ENCODE peak calls at places on chromosomes 16 and 17, in five cellular contexts. One of them, this sample, is unnamed.

GRCh38 chr17:66509913-66510312 is 207.5 kb downstream of the PRKCA start:
- DNase-seq in Right ventricle myocardium superior: no peak
- DNase-seq in astrocyte of the spinal cord: no peak
- DNase-seq in stimulated activated CD4-positive, alpha-beta T cell treated with anti-CD3 and anti-CD28 coated beads, Interleukin-12 subunit alpha, Interleukin-12 subunit beta, amount 100 ng/mL, for 48 hours: no peak
- DNase-seq in B cell: no peak
- DNase-seq in this sample: no peak

GRCh38 chr17:77609553-77610517 is 348.7 kb upstream of the TNRC6C start:
- DNase-seq in stimulated activated CD4-positive, alpha-beta T cell treated with anti-CD3 and anti-CD28 coated beads, Interleukin-12 subunit alpha, Interleukin-12 subunit beta, amount 100 ng/mL, for 48 hours: peak
- DNase-seq in B cell: peak
- DNase-seq in astrocyte of the spinal cord: no peak
- DNase-seq in Right ventricle myocardium superior: no peak
- DNase-seq in this sample: no peak

GRCh38 chr16:28935924-28936783 is 4.4 kb downstream of the CD19 start:
- DNase-seq in stimulated activated CD4-positive, alpha-beta T cell treated with anti-CD3 and anti-CD28 coated beads, Interleukin-12 subunit alpha, Interleukin-12 subunit beta, amount 100 ng/mL, for 48 hours: peak
- DNase-seq in B cell: peak
- DNase-seq in astrocyte of the spinal cord: peak
- DNase-seq in Right ventricle myocardium superior: peak
- DNase-seq in this sample: peak

GRCh38 chr17:42687707-42688275 is 5.5 kb downstream of the CNTNAP1 start:
- DNase-seq in B cell: no peak
- DNase-seq in Right ventricle myocardium superior: no peak
- DNase-seq in stimulated activated CD4-positive, alpha-beta T cell treated with anti-CD3 and anti-CD28 coated beads, Interleukin-12 subunit alpha, Interleukin-12 subunit beta, amount 100 ng/mL, for 48 hours: no peak
- DNase-seq in astrocyte of the spinal cord: no peak
- DNase-seq in this sample: no peak

GRCh38 chr17:7654832-7655540 is 4.3 kb downstream of the ATP1B2 start:
- DNase-seq in astrocyte of the spinal cord: no peak
- DNase-seq in B cell: no peak
- DNase-seq in Right ventricle myocardium superior: no peak
- DNase-seq in stimulated activated CD4-positive, alpha-beta T cell treated with anti-CD3 and anti-CD28 coated beads, Interleukin-12 subunit alpha, Interleukin-12 subunit beta, amount 100 ng/mL, for 48 hours: no peak
- DNase-seq in this sample: peak

GRCh38 chr16:55543470-55543869 is 23.0 kb upstream of the CAPNS2 start:
- DNase-seq in B cell: no peak
- DNase-seq in stimulated activated CD4-positive, alpha-beta T cell treated with anti-CD3 and anti-CD28 coated beads, Interleukin-12 subunit alpha, Interleukin-12 subunit beta, amount 100 ng/mL, for 48 hours: no peak
- DNase-seq in Right ventricle myocardium superior: no peak
- DNase-seq in astrocyte of the spinal cord: peak
- DNase-seq in this sample: peak

GRCh38 chr16:848510-849253 is 48.1 kb upstream of the GNG13 start:
- DNase-seq in B cell: no peak
- DNase-seq in stimulated activated CD4-positive, alpha-beta T cell treated with anti-CD3 and anti-CD28 coated beads, Interleukin-12 subunit alpha, Interleukin-12 subunit beta, amount 100 ng/mL, for 48 hours: no peak
- DNase-seq in Right ventricle myocardium superior: no peak
- DNase-seq in astrocyte of the spinal cord: no peak
- DNase-seq in this sample: no peak

GRCh38 chr17:41098476-41098875 is 534 bp upstream of the KRTAP4-8 start:
- DNase-seq in B cell: no peak
- DNase-seq in Right ventricle myocardium superior: no peak
- DNase-seq in stimulated activated CD4-positive, alpha-beta T cell treated with anti-CD3 and anti-CD28 coated beads, Interleukin-12 subunit alpha, Interleukin-12 subunit beta, amount 100 ng/mL, for 48 hours: no peak
- DNase-seq in astrocyte of the spinal cord: peak
- DNase-seq in this sample: no peak

GRCh38 chr16:66256919-66257318 is 109.6 kb upstream of the CDH5 start:
- DNase-seq in Right ventricle myocardium superior: no peak
- DNase-seq in astrocyte of the spinal cord: no peak
- DNase-seq in stimulated activated CD4-positive, alpha-beta T cell treated with anti-CD3 and anti-CD28 coated beads, Interleukin-12 subunit alpha, Interleukin-12 subunit beta, amount 100 ng/mL, for 48 hours: no peak
- DNase-seq in B cell: no peak
- DNase-seq in this sample: no peak

GRCh38 chr17:50845260-50846147 is 10.1 kb downstream of the WFIKKN2 start:
- DNase-seq in stimulated activated CD4-positive, alpha-beta T cell treated with anti-CD3 and anti-CD28 coated beads, Interleukin-12 subunit alpha, Interleukin-12 subunit beta, amount 100 ng/mL, for 48 hours: no peak
- DNase-seq in Right ventricle myocardium superior: no peak
- DNase-seq in B cell: no peak
- DNase-seq in astrocyte of the spinal cord: no peak
- DNase-seq in this sample: peak